ENCODE peak calls at places on chromosomes 2 and 18, in four cellular contexts. U is upper lobe of right lung, F is OCI-LY7, P is foreskin fibroblast. R is an unnamed sample.

GRCh38 chr2:70089220-70089945 is 2.1 kb downstream of the PCBP1 start:
- DNase-seq in U (no peak), F (peak), P (peak), R (no peak)

GRCh38 chr2:8534729-8535397 is 147.0 kb upstream of the ID2 start:
- DNase-seq in U (peak), F (peak), P (peak), R (no peak)

GRCh38 chr18:54296017-54296416 is 26.7 kb downstream of the POLI start:
- DNase-seq in U (no peak), F (no peak), P (peak), R (no peak)

GRCh38 chr2:10532631-10533101 is 84.5 kb upstream of the ODC1 start:
- DNase-seq in U (no peak), F (no peak), P (no peak), R (no peak)

GRCh38 chr18:48958951-48959350 is 8.2 kb upstream of the SMAD7 start:
- DNase-seq in U (no peak), F (no peak), P (no peak), R (no peak)

GRCh38 chr2:187499941-187500532 is 52.0 kb upstream of the CALCRL start:
- DNase-seq in U (no peak), F (peak), P (peak), R (peak)

GRCh38 chr18:48740068-48740440 is 201.2 kb downstream of the CTIF start:
- DNase-seq in U (no peak), F (no peak), P (no peak), R (no peak)

GRCh38 chr18:65425366-65425765 is 325.4 kb upstream of the CDH7 start:
- DNase-seq in U (no peak), F (no peak), P (no peak), R (no peak)

GRCh38 chr18:11859903-11860407 is 8.7 kb downstream of the CHMP1B start:
- DNase-seq in U (no peak), F (no peak), P (peak), R (no peak)

GRCh38 chr2:42843611-42844010 is 51.2 kb upstream of the HAAO start:
- DNase-seq in U (no peak), F (no peak), P (no peak), R (no peak)

GRCh38 chr18:74445585-74445984 is 11.5 kb downstream of the DIPK1C start:
- DNase-seq in U (no peak), F (no peak), P (no peak), R (no peak)

GRCh38 chr18:28357785-28358401 is 181.0 kb upstream of the CDH2 start:
- DNase-seq in U (no peak), F (no peak), P (no peak), R (no peak)

GRCh38 chr18:73908323-73908722 is 239.3 kb downstream of the FBXO15 start:
- DNase-seq in U (no peak), F (no peak), P (peak), R (peak)

GRCh38 chr2:219252084-219252483 is 959 bp upstream of the TUBA4B start:
- DNase-seq in U (no peak), F (peak), P (no peak), R (no peak)

GRCh38 chr2:219252900-219253752 is at the start of gene TUBA4B:
- DNase-seq in U (peak), F (peak), P (peak), R (no peak)

GRCh38 chr2:219254590-219255219 is 987 bp upstream of the TUBA4A start:
- DNase-seq in U (no peak), F (peak), P (peak), R (no peak)

GRCh38 chr2:219252570-219252899 is 508 bp upstream of the TUBA4B start:
- DNase-seq in U (no peak), F (no peak), P (peak), R (no peak)

GRCh38 chr2:219253753-219254589 is at the start of gene TUBA4A:
- DNase-seq in U (peak), F (peak), P (peak), R (no peak)
- TF ChIP-seq CTCF in U (no peak), F (no peak), P (no peak), R (no peak)

DNA sequence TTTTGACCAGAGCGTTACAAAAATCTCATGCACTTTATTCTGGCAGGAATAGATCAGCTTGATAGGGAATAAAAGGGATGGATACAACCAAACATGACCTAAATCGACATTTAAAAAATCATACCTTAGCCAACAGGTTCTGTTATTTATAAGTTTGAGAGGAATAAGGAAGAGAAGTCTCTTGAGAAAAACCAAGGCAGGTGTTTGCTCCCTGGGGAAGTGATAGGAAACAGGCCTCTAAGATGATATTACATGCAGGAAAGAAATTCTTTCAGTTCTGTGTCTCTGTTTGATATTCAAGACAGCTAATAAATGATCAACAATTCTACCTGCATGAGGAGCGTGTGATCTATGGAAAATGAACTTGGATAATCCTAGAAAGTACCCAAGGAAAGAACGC is 184.8 kb upstream of the ZEB2 start:
- DNase-seq in U (no peak), F (peak), P (no peak), R (no peak)
- TF ChIP-seq CTCF in U (no peak), F (no peak), P (no peak), R (no peak)

GRCh38 chr2:160022162-160022561 is 40.3 kb downstream of the PLA2R1 start:
- DNase-seq in U (no peak), F (peak), P (peak), R (no peak)
- TF ChIP-seq CTCF in U (no peak), F (peak), P (peak), R (peak)

GRCh38 chr18:61822879-61823278 is 69.9 kb downstream of the RNF152 start:
- DNase-seq in U (no peak), F (no peak), P (no peak), R (no peak)

GRCh38 chr18:61821748-61822147 is 71.1 kb downstream of the RNF152 start:
- DNase-seq in U (no peak), F (no peak), P (no peak), R (no peak)

GRCh38 chr18:61823595-61823994 is 69.2 kb downstream of the RNF152 start:
- DNase-seq in U (no peak), F (no peak), P (no peak), R (no peak)

GRCh38 chr18:61824733-61825363 is 68.0 kb downstream of the RNF152 start:
- DNase-seq in U (no peak), F (no peak), P (no peak), R (no peak)

DNA sequence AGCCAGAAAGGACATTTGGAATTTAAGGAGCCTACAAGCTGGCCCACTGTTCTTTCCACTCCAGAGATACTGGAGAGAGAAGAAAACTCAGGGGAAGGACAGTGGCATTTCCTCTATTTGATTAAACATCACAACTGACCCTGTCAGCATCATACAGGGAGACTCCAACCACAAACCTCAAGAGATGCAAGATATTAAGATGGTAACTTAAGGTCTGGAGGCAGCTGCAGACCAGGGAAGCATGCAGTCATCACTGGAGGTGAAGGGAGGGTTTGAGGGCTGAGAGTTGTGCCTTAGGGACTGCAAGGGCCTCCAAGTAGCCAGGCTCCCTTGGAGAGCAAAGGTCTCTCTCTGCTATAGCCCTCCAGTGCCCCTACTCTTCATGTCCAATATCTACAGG is 67.4 kb downstream of the RNF152 start:
- DNase-seq in U (no peak), F (no peak), P (peak), R (no peak)
- TF ChIP-seq CTCF in U (no peak), F (no peak), P (no peak), R (no peak)

GRCh38 chr18:2952605-2953004 is 60.3 kb downstream of the LPIN2 start:
- DNase-seq in U (no peak), F (no peak), P (no peak), R (no peak)

DNA sequence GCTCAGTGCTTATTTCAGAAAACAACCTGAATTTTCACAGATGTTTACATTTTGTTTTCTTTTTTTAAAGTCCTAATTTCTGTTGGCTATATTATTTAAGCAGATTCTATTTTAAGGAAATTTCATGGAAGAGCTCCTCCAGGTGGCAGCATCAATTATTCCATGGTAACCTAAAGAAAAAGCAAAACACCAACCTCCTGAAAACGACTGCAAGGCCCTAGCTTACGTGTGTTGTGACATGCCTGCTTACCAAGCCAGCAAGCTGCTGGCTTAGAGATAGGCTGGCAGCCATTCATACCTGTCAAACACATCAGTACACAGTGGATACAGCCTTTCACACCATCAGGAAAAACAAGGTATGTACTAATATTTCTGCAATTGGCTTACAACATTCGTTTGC is 64.9 kb downstream of the LPIN2 start:
- DNase-seq in U (no peak), F (no peak), P (peak), R (no peak)
- TF ChIP-seq CTCF in U (peak), F (peak), P (peak), R (peak)

GRCh38 chr2:36770542-36771287 is 74.2 kb downstream of the VIT start:
- DNase-seq in U (no peak), F (peak), P (peak), R (peak)
- TF ChIP-seq CTCF in U (peak), F (peak), P (peak), R (peak)

GRCh38 chr18:36805105-36805504 is 23.7 kb downstream of the TPGS2 start:
- DNase-seq in U (no peak), F (no peak), P (no peak), R (no peak)

GRCh38 chr18:36809590-36810381 is 19.0 kb downstream of the TPGS2 start:
- DNase-seq in U (no peak), F (peak), P (peak), R (peak)

GRCh38 chr18:36811430-36811829 is 17.4 kb downstream of the TPGS2 start:
- DNase-seq in U (no peak), F (no peak), P (no peak), R (no peak)

GRCh38 chr18:36811955-36812354 is 16.8 kb downstream of the TPGS2 start:
- DNase-seq in U (no peak), F (no peak), P (no peak), R (no peak)

GRCh38 chr18:36808681-36809080 is 20.1 kb downstream of the TPGS2 start:
- DNase-seq in U (no peak), F (no peak), P (peak), R (no peak)
- TF ChIP-seq CTCF in U (no peak), F (no peak), P (no peak), R (no peak)

GRCh38 chr2:60502123-60502522 is 51.3 kb downstream of the BCL11A start:
- DNase-seq in U (no peak), F (no peak), P (no peak), R (no peak)

GRCh38 chr2:60500861-60501260 is 52.6 kb downstream of the BCL11A start:
- DNase-seq in U (no peak), F (no peak), P (peak), R (no peak)

GRCh38 chr2:60505861-60506260 is 47.6 kb downstream of the BCL11A start:
- DNase-seq in U (no peak), F (no peak), P (no peak), R (no peak)

GRCh38 chr2:60505240-60505639 is 48.2 kb downstream of the BCL11A start:
- DNase-seq in U (no peak), F (no peak), P (no peak), R (no peak)

DNA sequence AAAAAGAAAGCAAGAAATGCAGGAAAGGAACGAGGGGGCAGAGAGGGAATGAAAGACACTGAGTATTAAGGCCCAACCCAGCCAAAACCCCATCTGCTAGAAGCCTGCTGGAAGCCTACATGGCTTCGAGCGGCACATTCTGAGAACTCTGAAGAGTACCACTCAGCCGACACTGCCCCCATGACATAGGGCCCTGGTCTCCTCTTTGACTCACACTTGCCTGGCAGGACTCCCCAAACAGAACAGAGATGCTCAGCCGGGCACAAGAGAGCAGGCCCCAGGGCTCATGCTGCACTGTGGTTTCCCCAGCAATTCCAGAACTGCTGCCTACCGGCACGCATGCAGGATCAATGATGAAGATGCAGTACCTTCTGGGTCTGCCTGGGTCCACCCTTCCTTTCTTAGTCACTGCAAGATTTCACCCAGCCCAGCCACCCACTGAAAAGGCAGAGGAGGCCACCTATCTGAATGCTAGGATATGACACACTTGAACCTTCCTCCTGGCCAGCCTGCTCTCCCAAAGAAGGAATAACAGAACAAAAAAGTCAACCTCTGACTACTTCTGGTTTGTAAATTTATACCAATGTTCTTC is 49.4 kb downstream of the BCL11A start:
- DNase-seq in U (no peak), F (no peak), P (peak), R (no peak)
- TF ChIP-seq CTCF in U (no peak), F (peak), P (peak), R (no peak)

DNA sequence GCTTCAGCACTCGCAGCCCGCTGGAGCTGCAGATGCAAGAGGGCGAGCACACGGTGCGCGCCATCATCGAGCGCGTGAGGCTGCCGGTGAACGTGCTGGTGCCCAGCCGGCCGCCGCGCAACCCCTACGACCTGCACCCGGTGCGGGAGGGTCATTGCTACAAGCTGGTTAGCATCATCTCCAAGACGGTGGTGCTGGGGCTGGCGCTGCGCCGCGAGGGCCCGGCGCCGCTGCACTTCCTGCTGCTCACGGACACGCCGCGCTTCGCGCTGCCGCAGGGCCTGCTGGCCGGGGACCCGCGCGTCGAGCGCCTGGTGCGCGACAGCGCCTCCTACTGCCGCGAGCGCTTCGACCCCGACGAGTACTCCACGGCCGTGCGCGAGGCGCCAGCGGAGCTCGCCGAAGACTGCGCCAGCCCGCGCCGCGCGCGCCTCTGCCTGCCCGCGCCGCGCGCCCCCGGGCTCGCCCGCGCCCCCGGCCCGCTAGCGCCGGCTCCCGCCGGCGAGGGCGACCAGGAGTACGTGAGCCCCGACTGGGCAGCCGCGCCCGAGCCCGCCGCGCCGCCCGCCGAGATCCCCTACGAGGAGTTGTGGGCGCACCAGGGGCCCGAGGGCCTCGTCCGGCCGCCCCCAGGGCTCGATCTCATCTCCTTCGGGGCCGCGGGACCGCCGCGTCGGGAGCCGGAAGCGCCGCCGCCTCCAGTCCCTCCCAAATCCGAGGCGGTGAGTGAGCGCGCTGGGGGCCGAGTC is 11.8 kb downstream of the GAREM2 start:
- DNase-seq in U (peak), F (peak), P (peak), R (peak)
- TF ChIP-seq CTCF in U (peak), F (peak), P (no peak), R (peak)